ENCODE peak calls at places on chromosomes 2 and 18, in eight cellular contexts. One of them, this sample, is unnamed.

GRCh38 chr2:206084870-206085741 is 868 bp downstream of the INO80D start:
- DNase-seq in heart right ventricle: peak; percentile 43
- DNase-seq in HCT116: no peak
- DNase-seq in left ventricle myocardium inferior: peak; percentile 34
- DNase-seq in transverse colon: peak; percentile 44
- DNase-seq in PC-3: peak; percentile 19
- DNase-seq in heart left ventricle: peak; percentile 38
- DNase-seq in NT2/D1: no peak
- DNase-seq in this sample: peak; percentile 76

GRCh38 chr18:39414009-39414700 is 1848.6 kb upstream of the CELF4 start:
- DNase-seq in heart right ventricle: no peak
- DNase-seq in HCT116: peak; percentile 41
- DNase-seq in left ventricle myocardium inferior: no peak
- DNase-seq in transverse colon: no peak
- DNase-seq in PC-3: peak; percentile 58
- DNase-seq in heart left ventricle: no peak
- DNase-seq in NT2/D1: no peak
- DNase-seq in this sample: no peak

GRCh38 chr2:176188218-176188968 is at the start of gene HOXD1:
- DNase-seq in heart right ventricle: no peak
- DNase-seq in HCT116: no peak
- DNase-seq in left ventricle myocardium inferior: no peak
- DNase-seq in transverse colon: peak; percentile 84
- DNase-seq in PC-3: peak; percentile 15
- DNase-seq in heart left ventricle: no peak
- DNase-seq in NT2/D1: no peak
- DNase-seq in this sample: no peak

GRCh38 chr18:78021196-78021595 is 771.5 kb downstream of the GALR1 start:
- DNase-seq in heart right ventricle: no peak
- DNase-seq in HCT116: no peak
- DNase-seq in left ventricle myocardium inferior: no peak
- DNase-seq in transverse colon: no peak
- DNase-seq in PC-3: no peak
- DNase-seq in heart left ventricle: no peak
- DNase-seq in NT2/D1: no peak
- DNase-seq in this sample: no peak

GRCh38 chr2:186820303-186820702 is 28.7 kb downstream of the ZSWIM2 start:
- DNase-seq in heart right ventricle: no peak
- DNase-seq in HCT116: no peak
- DNase-seq in left ventricle myocardium inferior: no peak
- DNase-seq in transverse colon: no peak
- DNase-seq in PC-3: no peak
- DNase-seq in heart left ventricle: no peak
- DNase-seq in NT2/D1: no peak
- DNase-seq in this sample: no peak

GRCh38 chr2:65055427-65056214 is 595 bp upstream of the CEP68 start:
- DNase-seq in heart right ventricle: no peak
- DNase-seq in HCT116: no peak
- DNase-seq in left ventricle myocardium inferior: no peak
- DNase-seq in transverse colon: peak; percentile 77
- DNase-seq in PC-3: no peak
- DNase-seq in heart left ventricle: no peak
- DNase-seq in NT2/D1: no peak
- DNase-seq in this sample: peak; percentile 78

GRCh38 chr2:61450144-61450543 is 20.7 kb downstream of the USP34 start:
- DNase-seq in heart right ventricle: no peak
- DNase-seq in HCT116: no peak
- DNase-seq in left ventricle myocardium inferior: no peak
- DNase-seq in transverse colon: no peak
- DNase-seq in PC-3: no peak
- DNase-seq in heart left ventricle: no peak
- DNase-seq in NT2/D1: no peak
- DNase-seq in this sample: no peak

GRCh38 chr2:108536133-108536780 is 2.0 kb downstream of the LIMS1 start:
- DNase-seq in heart right ventricle: no peak
- DNase-seq in HCT116: no peak
- DNase-seq in left ventricle myocardium inferior: no peak
- DNase-seq in transverse colon: no peak
- DNase-seq in PC-3: peak; percentile 39
- DNase-seq in heart left ventricle: no peak
- DNase-seq in NT2/D1: no peak
- DNase-seq in this sample: no peak

GRCh38 chr2:240624950-240625621 is at the start of gene GPR35:
- DNase-seq in heart right ventricle: no peak
- DNase-seq in HCT116: no peak
- DNase-seq in left ventricle myocardium inferior: peak; percentile 38
- DNase-seq in transverse colon: peak; percentile 58
- DNase-seq in PC-3: no peak
- DNase-seq in heart left ventricle: peak; percentile 32
- DNase-seq in NT2/D1: no peak
- DNase-seq in this sample: peak; percentile 56

GRCh38 chr2:222861411-222862067 is 703 bp downstream of the ACSL3 start:
- DNase-seq in heart right ventricle: peak; percentile 24
- DNase-seq in HCT116: no peak
- DNase-seq in left ventricle myocardium inferior: peak; percentile 51
- DNase-seq in transverse colon: peak; percentile 43
- DNase-seq in PC-3: no peak
- DNase-seq in heart left ventricle: peak; percentile 68
- DNase-seq in NT2/D1: no peak
- DNase-seq in this sample: peak; percentile 37

GRCh38 chr2:188997276-188997675 is 23.1 kb downstream of the COL3A1 start:
- DNase-seq in heart right ventricle: no peak
- DNase-seq in HCT116: no peak
- DNase-seq in left ventricle myocardium inferior: no peak
- DNase-seq in transverse colon: no peak
- DNase-seq in PC-3: no peak
- DNase-seq in heart left ventricle: no peak
- DNase-seq in NT2/D1: no peak
- DNase-seq in this sample: no peak

GRCh38 chr2:232292395-232293154 is 86.0 kb upstream of the ALPP start:
- DNase-seq in heart right ventricle: peak; percentile 36
- DNase-seq in HCT116: peak; percentile 54
- DNase-seq in left ventricle myocardium inferior: peak; percentile 36
- DNase-seq in transverse colon: peak; percentile 75
- DNase-seq in PC-3: peak; percentile 68
- DNase-seq in heart left ventricle: peak; percentile 38
- DNase-seq in NT2/D1: peak; percentile 59
- DNase-seq in this sample: no peak

GRCh38 chr2:48414980-48415764 is 114.8 kb upstream of the STON1 start:
- DNase-seq in heart right ventricle: no peak
- DNase-seq in HCT116: no peak
- DNase-seq in left ventricle myocardium inferior: no peak
- DNase-seq in transverse colon: no peak
- DNase-seq in PC-3: no peak
- DNase-seq in heart left ventricle: peak; percentile 47
- DNase-seq in NT2/D1: no peak
- DNase-seq in this sample: no peak

GRCh38 chr2:45651415-45652089 is at the start of gene PRKCE:
- DNase-seq in heart right ventricle: peak; percentile 74
- DNase-seq in HCT116: no peak
- DNase-seq in left ventricle myocardium inferior: peak; percentile 72
- DNase-seq in transverse colon: peak; percentile 68
- DNase-seq in PC-3: peak; percentile 47
- DNase-seq in heart left ventricle: peak; percentile 76
- DNase-seq in NT2/D1: no peak
- DNase-seq in this sample: no peak

GRCh38 chr2:158718851-158719250 is 76.3 kb upstream of the DAPL1 start:
- DNase-seq in heart right ventricle: no peak
- DNase-seq in HCT116: no peak
- DNase-seq in left ventricle myocardium inferior: no peak
- DNase-seq in transverse colon: no peak
- DNase-seq in PC-3: no peak
- DNase-seq in heart left ventricle: no peak
- DNase-seq in NT2/D1: no peak
- DNase-seq in this sample: no peak

GRCh38 chr2:86147793-86148192 is 41.8 kb downstream of the PTCD3 start:
- DNase-seq in heart right ventricle: no peak
- DNase-seq in HCT116: no peak
- DNase-seq in left ventricle myocardium inferior: no peak
- DNase-seq in transverse colon: no peak
- DNase-seq in PC-3: no peak
- DNase-seq in heart left ventricle: no peak
- DNase-seq in NT2/D1: no peak
- DNase-seq in this sample: no peak

DNA sequence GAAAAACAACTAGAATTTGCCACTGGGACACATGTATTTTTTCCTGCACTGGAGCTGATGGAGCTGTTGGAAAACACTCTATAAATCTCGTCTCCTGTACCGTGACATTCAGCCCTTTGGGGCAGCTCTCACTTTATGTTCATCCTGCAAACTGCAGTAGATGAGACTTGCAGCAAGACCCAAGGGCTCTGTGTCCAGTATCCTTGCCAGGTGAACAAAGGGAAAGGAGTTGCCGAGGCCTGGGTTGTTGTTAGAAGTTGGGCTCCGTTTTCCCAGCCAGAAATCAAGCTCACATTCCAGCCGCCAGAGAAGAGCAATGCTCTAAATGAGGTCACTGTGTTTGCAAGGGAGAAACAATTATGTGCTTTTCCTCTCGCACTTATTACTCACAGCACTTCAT is 285.1 kb downstream of the SLC4A3 start:
- DNase-seq in heart right ventricle: no peak
- DNase-seq in HCT116: no peak
- DNase-seq in left ventricle myocardium inferior: no peak
- DNase-seq in transverse colon: no peak
- DNase-seq in PC-3: no peak
- DNase-seq in heart left ventricle: no peak
- DNase-seq in NT2/D1: peak; percentile 18
- DNase-seq in this sample: no peak
- H3K4me3 ChIP-seq in heart right ventricle: no peak overlapping the region
- H3K4me3 ChIP-seq in HCT116: no peak overlapping the region
- H3K4me3 ChIP-seq in left ventricle myocardium inferior: no peak overlapping the region
- H3K4me3 ChIP-seq in transverse colon: no peak overlapping the region
- H3K4me3 ChIP-seq in PC-3: no peak overlapping the region
- H3K4me3 ChIP-seq in heart left ventricle: no peak overlapping the region
- H3K4me3 ChIP-seq in NT2/D1: no peak overlapping the region
- H3K4me3 ChIP-seq in this sample: no peak overlapping the region

DNA sequence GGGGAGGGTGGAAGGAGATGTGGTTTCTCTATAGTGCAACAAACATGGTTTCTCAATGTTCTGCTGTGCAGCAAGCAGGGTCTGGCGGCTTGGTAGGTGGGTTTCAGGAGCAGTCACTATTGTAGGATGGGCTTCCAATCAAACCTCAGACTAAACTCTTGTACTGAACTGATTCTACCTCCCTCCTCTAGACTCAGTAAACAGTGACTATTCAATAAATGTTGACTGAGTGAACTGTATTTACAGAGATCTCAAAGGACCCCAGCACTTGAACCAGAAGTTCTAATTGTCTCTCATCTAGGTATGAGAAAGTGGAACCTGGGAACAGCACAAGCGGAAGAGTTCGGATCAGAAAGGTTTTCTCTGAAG is 26.8 kb upstream of the CYP27A1 start:
- DNase-seq in heart right ventricle: no peak
- DNase-seq in HCT116: no peak
- DNase-seq in left ventricle myocardium inferior: no peak
- DNase-seq in transverse colon: no peak
- DNase-seq in PC-3: no peak
- DNase-seq in heart left ventricle: no peak
- DNase-seq in NT2/D1: no peak
- DNase-seq in this sample: no peak
- H3K36me3 ChIP-seq in heart right ventricle: peaks cover 70% of the 10 kb centered on the region
- H3K36me3 ChIP-seq in HCT116: peaks cover 33% of the 10 kb centered on the region
- H3K36me3 ChIP-seq in left ventricle myocardium inferior: peaks cover 56% of the 10 kb centered on the region
- H3K36me3 ChIP-seq in transverse colon: peaks cover 2% of the 10 kb centered on the region
- H3K36me3 ChIP-seq in PC-3: peaks cover 55% of the 10 kb centered on the region
- H3K36me3 ChIP-seq in heart left ventricle: peaks cover 7% of the 10 kb centered on the region
- H3K36me3 ChIP-seq in NT2/D1: peaks cover 77% of the 10 kb centered on the region
- H3K36me3 ChIP-seq in this sample: no peaks in the 10 kb centered on the region

GRCh38 chr18:42958353-42958752 is 157.1 kb downstream of the RIT2 start:
- DNase-seq in heart right ventricle: no peak
- DNase-seq in HCT116: no peak
- DNase-seq in left ventricle myocardium inferior: no peak
- DNase-seq in transverse colon: no peak
- DNase-seq in PC-3: no peak
- DNase-seq in heart left ventricle: no peak
- DNase-seq in NT2/D1: no peak
- DNase-seq in this sample: no peak
- H3K4me1 ChIP-seq in heart right ventricle: no peaks in the 10 kb centered on the region
- H3K4me1 ChIP-seq in HCT116: no peaks in the 10 kb centered on the region
- H3K4me1 ChIP-seq in left ventricle myocardium inferior: no peaks in the 10 kb centered on the region
- H3K4me1 ChIP-seq in transverse colon: no peaks in the 10 kb centered on the region
- H3K4me1 ChIP-seq in PC-3: no peaks in the 10 kb centered on the region
- H3K4me1 ChIP-seq in heart left ventricle: no peaks in the 10 kb centered on the region
- H3K4me1 ChIP-seq in NT2/D1: no peaks in the 10 kb centered on the region
- H3K4me1 ChIP-seq in this sample: no peaks in the 10 kb centered on the region

GRCh38 chr2:177393381-177393780 is 808 bp downstream of the AGPS start:
- DNase-seq in heart right ventricle: no peak
- DNase-seq in HCT116: no peak
- DNase-seq in left ventricle myocardium inferior: no peak
- DNase-seq in transverse colon: peak; percentile 33
- DNase-seq in PC-3: peak; percentile 62
- DNase-seq in heart left ventricle: no peak
- DNase-seq in NT2/D1: no peak
- DNase-seq in this sample: peak; percentile 14
- H3K4me3 ChIP-seq in heart right ventricle: peak overlapping the region; percentile 93
- H3K4me3 ChIP-seq in HCT116: peak overlapping the region; percentile 87
- H3K4me3 ChIP-seq in left ventricle myocardium inferior: peak overlapping the region; percentile 92
- H3K4me3 ChIP-seq in transverse colon: peak overlapping the region; percentile 96
- H3K4me3 ChIP-seq in PC-3: peak overlapping the region; percentile 89
- H3K4me3 ChIP-seq in heart left ventricle: peak overlapping the region; percentile 90
- H3K4me3 ChIP-seq in NT2/D1: peak overlapping the region; percentile 95
- H3K4me3 ChIP-seq in this sample: peak overlapping the region; percentile 67

GRCh38 chr18:2933995-2934394 is 78.9 kb downstream of the LPIN2 start:
- DNase-seq in heart right ventricle: no peak
- DNase-seq in HCT116: no peak
- DNase-seq in left ventricle myocardium inferior: no peak
- DNase-seq in transverse colon: no peak
- DNase-seq in PC-3: no peak
- DNase-seq in heart left ventricle: no peak
- DNase-seq in NT2/D1: no peak
- DNase-seq in this sample: no peak
- H3K36me3 ChIP-seq in heart right ventricle: peaks cover 96% of the 10 kb centered on the region
- H3K36me3 ChIP-seq in HCT116: no peaks in the 10 kb centered on the region
- H3K36me3 ChIP-seq in left ventricle myocardium inferior: peaks cover 50% of the 10 kb centered on the region
- H3K36me3 ChIP-seq in transverse colon: no peaks in the 10 kb centered on the region
- H3K36me3 ChIP-seq in PC-3: peaks cover 2% of the 10 kb centered on the region
- H3K36me3 ChIP-seq in heart left ventricle: no peaks in the 10 kb centered on the region
- H3K36me3 ChIP-seq in NT2/D1: peaks cover 26% of the 10 kb centered on the region
- H3K36me3 ChIP-seq in this sample: peaks cover 75% of the 10 kb centered on the region

This sample was measured in naive thymus-derived CD4-positive, alpha-beta T cell.